ENCODE peak calls at places on chromosomes 12 and 14, in ten cellular contexts. U is transverse colon, Z is A549, F is suprapubic skin, Y is K562, E is stomach, O is tibial nerve, G is sigmoid colon, K is H1, S is HepG2. X is an unnamed sample.

GRCh38 chr14:49106721-49107689 is 479.2 kb downstream of the RPS29 start:
- DNase-seq in U (no peak), Z (no peak), F (no peak), Y (no peak), E (no peak), O (no peak), G (no peak), K (no peak), S (no peak), X (no peak)

GRCh38 chr12:55822228-55822627 is 4.4 kb downstream of the ORMDL2 start:
- DNase-seq in U (no peak), Z (peak; percentile 44), F (no peak), Y (no peak), E (no peak), O (no peak), G (no peak), K (no peak), S (peak; percentile 48), X (no peak)

GRCh38 chr12:121465921-121466799 is 66.2 kb downstream of the RNF34 start:
- DNase-seq in U (peak; percentile 46), Z (peak; percentile 21), F (no peak), Y (no peak), E (peak; percentile 29), O (no peak), G (no peak), K (no peak), S (no peak), X (no peak)

GRCh38 chr12:46269429-46270241 is 792 bp upstream of the SLC38A1 start:
- DNase-seq in U (peak; percentile 63), Z (no peak), F (no peak), Y (no peak), E (no peak), O (no peak), G (no peak), K (no peak), S (no peak), X (peak; percentile 29)

GRCh38 chr14:99191663-99192621 is 80.1 kb downstream of the BCL11B start:
- DNase-seq in U (peak; percentile 52), Z (no peak), F (no peak), Y (no peak), E (peak; percentile 71), O (peak; percentile 62), G (peak; percentile 78), K (no peak), S (no peak), X (peak; percentile 71)

GRCh38 chr14:78254911-78255431 is 84.8 kb downstream of the NRXN3 start:
- DNase-seq in U (no peak), Z (peak; percentile 4), F (no peak), Y (no peak), E (no peak), O (no peak), G (no peak), K (no peak), S (no peak), X (peak; percentile 18)

GRCh38 chr12:3988519-3989217 is 115.5 kb upstream of the PARP11 start:
- DNase-seq in U (no peak), Z (no peak), F (no peak), Y (no peak), E (no peak), O (no peak), G (no peak), K (no peak), S (no peak), X (no peak)

GRCh38 chr14:43041976-43042375 is 1435.3 kb downstream of the LRFN5 start:
- DNase-seq in U (no peak), Z (no peak), F (no peak), Y (no peak), E (no peak), O (no peak), G (no peak), K (no peak), S (no peak), X (no peak)

GRCh38 chr14:89447182-89447970 is 30.3 kb upstream of the FOXN3 start:
- DNase-seq in U (no peak), Z (no peak), F (no peak), Y (no peak), E (no peak), O (no peak), G (peak; percentile 28), K (no peak), S (no peak), X (no peak)

GRCh38 chr14:23446291-23446851 is 10.9 kb upstream of the MYH7 start:
- DNase-seq in U (peak; percentile 41), Z (no peak), F (no peak), Y (no peak), E (no peak), O (no peak), G (no peak), K (no peak), S (no peak), X (no peak)

DNA sequence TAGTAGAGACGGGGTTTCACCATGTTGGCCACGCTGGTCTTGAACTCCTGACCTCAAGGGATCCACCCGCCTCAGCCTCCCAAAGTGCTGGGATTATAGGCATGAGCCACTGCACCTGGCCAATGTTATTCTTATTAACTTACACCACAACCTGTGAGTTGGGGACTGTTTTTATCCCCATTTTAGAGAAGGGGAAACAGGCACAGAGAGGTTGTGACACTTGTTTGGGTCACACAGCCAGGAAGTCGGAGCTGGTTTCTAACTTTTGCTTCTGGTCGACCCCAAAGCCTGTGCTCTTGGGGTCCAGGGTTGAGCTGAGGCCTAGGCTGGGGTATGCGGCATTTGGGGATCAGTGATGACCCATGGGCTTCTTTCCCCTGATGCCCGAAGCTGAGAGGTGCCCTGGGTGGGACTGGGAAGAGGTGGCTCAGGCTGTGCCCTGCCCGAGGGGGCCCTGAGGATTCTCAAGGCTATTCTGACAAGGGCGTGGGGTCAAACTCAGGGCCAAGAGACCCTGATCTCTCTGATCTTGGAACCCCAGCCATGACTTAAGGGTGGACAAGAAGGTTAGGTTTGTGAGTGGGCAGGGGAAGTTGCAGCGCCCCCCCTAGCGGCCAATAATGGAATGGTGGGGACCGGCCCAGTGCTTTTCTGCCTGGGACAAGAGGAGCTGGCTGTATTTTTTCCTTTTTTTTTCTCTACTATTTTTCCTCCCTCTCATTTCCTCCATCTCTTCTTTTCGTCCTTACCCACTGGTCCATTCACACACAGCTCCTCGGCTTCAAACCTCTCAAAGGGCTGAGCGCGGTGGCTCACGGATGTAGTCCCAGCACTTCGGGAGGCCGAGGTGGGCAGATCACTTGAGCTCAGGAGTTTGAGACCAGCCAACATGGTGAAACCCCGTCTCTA is 3.0 kb downstream of the SDSL start:
- DNase-seq in U (peak; percentile 62), Z (peak; percentile 76), F (no peak), Y (peak; percentile 74), E (peak; percentile 61), O (peak; percentile 56), G (no peak), K (peak; percentile 38), S (peak; percentile 16), X (no peak)
- TF ChIP-seq EP300 in U (no peak), Z (no peak), F (no peak), Y (no peak), E (no peak), O (no peak), G (no peak), K (no peak), S (no peak), X (no peak)

GRCh38 chr12:49750994-49751393 is 9.6 kb downstream of the TMBIM6 start:
- DNase-seq in U (no peak), Z (no peak), F (no peak), Y (no peak), E (no peak), O (no peak), G (no peak), K (no peak), S (no peak), X (no peak)
- H3K4me1 ChIP-seq in U (peaks cover 27% of the 10 kb centered on the region), Z (peaks cover 21% of the 10 kb centered on the region), F (peaks cover 52% of the 10 kb centered on the region), Y (peaks cover 27% of the 10 kb centered on the region), E (peaks cover 64% of the 10 kb centered on the region), O (no peaks in the 10 kb centered on the region), G (peaks cover 80% of the 10 kb centered on the region), K (peaks cover 7% of the 10 kb centered on the region), S (peaks cover 61% of the 10 kb centered on the region), X (peaks cover 10% of the 10 kb centered on the region)

GRCh38 chr12:113898466-113898865 is 67.7 kb downstream of the RBM19 start:
- DNase-seq in U (no peak), Z (no peak), F (no peak), Y (no peak), E (no peak), O (no peak), G (no peak), K (no peak), S (no peak), X (no peak)

GRCh38 chr12:113895176-113895575 is 70.9 kb downstream of the RBM19 start:
- DNase-seq in U (no peak), Z (no peak), F (no peak), Y (no peak), E (no peak), O (no peak), G (no peak), K (no peak), S (no peak), X (no peak)

GRCh38 chr12:113897406-113897805 is 68.7 kb downstream of the RBM19 start:
- DNase-seq in U (no peak), Z (no peak), F (no peak), Y (no peak), E (no peak), O (no peak), G (no peak), K (no peak), S (no peak), X (no peak)

GRCh38 chr12:113896194-113896593 is 69.9 kb downstream of the RBM19 start:
- DNase-seq in U (no peak), Z (no peak), F (no peak), Y (peak; percentile 48), E (no peak), O (no peak), G (no peak), K (peak; percentile 54), S (no peak), X (no peak)

DNA sequence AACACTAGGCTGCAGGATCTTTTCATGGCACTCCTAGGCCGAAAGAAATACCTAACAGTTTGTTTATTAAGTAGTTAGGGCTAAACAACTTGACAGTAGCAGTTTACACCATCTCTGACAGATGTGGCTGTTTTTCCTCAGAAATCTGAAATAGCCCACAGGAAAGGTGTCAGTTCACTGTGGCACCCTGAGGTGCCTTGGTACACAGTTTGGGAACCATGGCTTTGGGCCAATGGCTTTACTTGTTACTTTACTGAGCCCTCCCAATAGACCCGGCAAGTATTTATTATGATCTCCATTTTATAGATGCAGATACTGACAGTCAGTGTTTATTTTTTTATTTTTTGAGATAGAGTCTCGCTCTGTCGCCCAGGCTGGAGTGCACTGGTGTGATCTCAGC is 69.3 kb downstream of the RBM19 start:
- DNase-seq in U (no peak), Z (no peak), F (no peak), Y (no peak), E (no peak), O (no peak), G (no peak), K (no peak), S (no peak), X (no peak)
- TF ChIP-seq EP300 in U (no peak), Z (no peak), F (no peak), Y (no peak), E (no peak), O (no peak), G (no peak), K (no peak), S (no peak), X (no peak)

DNA sequence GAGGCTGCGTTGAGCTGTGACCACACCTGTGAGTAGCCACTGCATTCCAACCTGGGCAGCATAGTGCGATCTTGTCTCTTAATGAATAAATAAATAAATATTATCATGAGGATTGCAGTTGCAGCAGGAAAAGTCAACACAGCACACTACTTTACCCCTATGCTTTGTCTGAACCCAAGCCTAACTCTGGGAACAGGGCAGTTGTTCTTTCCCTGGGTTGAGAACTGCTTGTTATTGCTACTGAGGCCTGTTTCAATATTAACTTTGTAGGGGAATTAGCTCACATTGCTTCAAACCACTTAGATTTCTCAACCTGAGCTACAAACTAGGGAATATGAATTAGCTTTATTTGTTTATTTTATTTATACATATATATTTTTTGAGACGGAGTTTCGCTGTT is 102.5 kb downstream of the SCN8A start:
- DNase-seq in U (no peak), Z (no peak), F (no peak), Y (no peak), E (no peak), O (no peak), G (no peak), K (no peak), S (no peak), X (no peak)
- H3K4me1 ChIP-seq in U (no peaks in the 10 kb centered on the region), Z (no peaks in the 10 kb centered on the region), F (no peaks in the 10 kb centered on the region), Y (no peaks in the 10 kb centered on the region), E (no peaks in the 10 kb centered on the region), O (no peaks in the 10 kb centered on the region), G (no peaks in the 10 kb centered on the region), K (no peaks in the 10 kb centered on the region), S (peaks cover 10% of the 10 kb centered on the region), X (no peaks in the 10 kb centered on the region)

X was measured in ovary.